ENCODE peak calls at places on chromosomes 6 and 20, in five cellular contexts. X is HS-5; Q is H4; H is activated CD4-positive, alpha-beta T cell treated with anti-CD3 and anti-CD28 coated beads, Interleukin-2, amount 50 U/mL, for 48 hours; M is NCI-H1417. C is an unnamed sample.

GRCh38 chr6:1399085-1399780 is 9.9 kb downstream of the FOXF2 start:
- DNase-seq in M (no peak), H (no peak), X (no peak), Q (no peak), C (no peak)

GRCh38 chr6:163806761-163807499 is 392.4 kb downstream of the QKI start:
- DNase-seq in Q (no peak), X (no peak), M (no peak), H (no peak), C (no peak)

GRCh38 chr6:37381579-37381978 is 27.8 kb downstream of the RNF8 start:
- DNase-seq in H (peak), X (peak), Q (peak), M (peak), C (no peak)

GRCh38 chr20:24761220-24762065 is 187.6 kb upstream of the CST7 start:
- DNase-seq in H (no peak), M (no peak), Q (no peak), X (no peak), C (no peak)

GRCh38 chr6:2396292-2396691 is 150.9 kb upstream of the GMDS start:
- DNase-seq in H (no peak), X (no peak), Q (peak), M (no peak), C (no peak)

GRCh38 chr20:58810116-58810878 is 40.4 kb downstream of the GNAS-AS1 start:
- DNase-seq in X (no peak), M (no peak), Q (no peak), H (peak), C (no peak)

GRCh38 chr6:166752928-166753721 is 126.1 kb upstream of the RPS6KA2 start:
- DNase-seq in H (no peak), X (no peak), Q (no peak), M (no peak), C (no peak)

GRCh38 chr20:32481311-32482103 is 103.6 kb downstream of the NOL4L start:
- DNase-seq in Q (no peak), M (peak), X (no peak), H (no peak), C (no peak)

GRCh38 chr6:46051962-46052361 is 36.3 kb upstream of the CLIC5 start:
- DNase-seq in M (peak), X (no peak), H (no peak), Q (no peak), C (no peak)

GRCh38 chr6:112286010-112286409 is 31.6 kb upstream of the LAMA4 start:
- DNase-seq in X (no peak), M (no peak), Q (peak), H (peak), C (peak)

GRCh38 chr6:109455161-109455501 is 441 bp downstream of the MICAL1 start:
- DNase-seq in X (no peak), M (peak), Q (no peak), H (peak), C (peak)

GRCh38 chr6:46128476-46128875 is 1.3 kb upstream of the ENPP4 start:
- DNase-seq in X (no peak), H (no peak), M (no peak), Q (no peak), C (no peak)

GRCh38 chr20:38728911-38729642 is 4.8 kb downstream of the SLC32A1 start:
- DNase-seq in M (peak), Q (no peak), H (peak), X (no peak), C (no peak)

GRCh38 chr6:71238351-71238750 is 50.3 kb upstream of the OGFRL1 start:
- DNase-seq in H (no peak), M (no peak), X (peak), Q (peak), C (no peak)

GRCh38 chr20:22449115-22449973 is 135.0 kb downstream of the FOXA2 start:
- DNase-seq in Q (peak), H (no peak), M (peak), X (no peak), C (no peak)

GRCh38 chr20:45646898-45647297 is 15.8 kb upstream of the WFDC9 start:
- DNase-seq in M (no peak), X (no peak), H (no peak), Q (no peak), C (no peak)

GRCh38 chr6:73796881-73797280 is 100.9 kb downstream of the CD109 start:
- DNase-seq in X (no peak), M (no peak), Q (no peak), H (no peak), C (no peak)

GRCh38 chr6:53461041-53461656 is 83.8 kb downstream of the GCLC start:
- DNase-seq in H (no peak), Q (no peak), X (no peak), M (no peak), C (no peak)

GRCh38 chr6:17729223-17730077 is 22.7 kb upstream of the NUP153 start:
- DNase-seq in H (no peak), M (no peak), Q (no peak), X (no peak), C (no peak)

GRCh38 chr6:12047304-12047703 is 35.2 kb downstream of the HIVEP1 start:
- DNase-seq in Q (no peak), H (no peak), M (no peak), X (no peak), C (no peak)

GRCh38 chr6:89828988-89829590 is 591 bp upstream of the CASP8AP2 start:
- DNase-seq in X (no peak), M (no peak), H (peak), Q (no peak), C (no peak)

GRCh38 chr20:5689451-5689850 is 60.8 kb upstream of the SHLD1 start:
- DNase-seq in M (no peak), X (no peak), Q (no peak), H (no peak), C (no peak)

GRCh38 chr20:61667056-61667792 is 398.5 kb downstream of the TAF4 start:
- DNase-seq in H (no peak), Q (no peak), M (no peak), X (no peak), C (no peak)

GRCh38 chr6:163324928-163325784 is 89.4 kb upstream of the QKI start:
- DNase-seq in Q (no peak), H (no peak), X (no peak), M (no peak), C (no peak)

GRCh38 chr20:44690781-44691423 is 24.3 kb upstream of the CCN5 start:
- DNase-seq in Q (no peak), X (no peak), M (no peak), H (no peak), C (no peak)

GRCh38 chr20:1308067-1308701 is 20.8 kb downstream of the SDCBP2 start:
- DNase-seq in H (no peak), Q (no peak), M (no peak), X (no peak), C (no peak)

GRCh38 chr20:46520976-46521579 is 7.7 kb upstream of the ZNF334 start:
- DNase-seq in H (peak), M (peak), Q (peak), X (no peak), C (peak)

GRCh38 chr20:56517641-56518040 is 6.9 kb upstream of the FAM209A start:
- DNase-seq in H (no peak), X (no peak), M (no peak), Q (no peak), C (no peak)

GRCh38 chr6:156028310-156029131 is 572.9 kb upstream of the NOX3 start:
- DNase-seq in H (peak), Q (no peak), M (peak), X (no peak), C (no peak)

GRCh38 chr6:100366419-100366818 is 98.3 kb downstream of the SIM1 start:
- DNase-seq in H (no peak), Q (no peak), X (peak), M (no peak), C (no peak)

GRCh38 chr20:46001498-46001897 is 7.2 kb upstream of the MMP9 start:
- DNase-seq in X (no peak), Q (no peak), M (no peak), H (no peak), C (no peak)

GRCh38 chr6:3396503-3397180 is 60.2 kb downstream of the SLC22A23 start:
- DNase-seq in H (no peak), Q (no peak), M (no peak), X (no peak), C (no peak)

GRCh38 chr6:15063253-15063853 is 182.5 kb upstream of the JARID2 start:
- DNase-seq in X (no peak), H (no peak), M (no peak), Q (no peak), C (no peak)

GRCh38 chr6:52576392-52577021 is 353 bp downstream of the TRAM2 start:
- DNase-seq in M (peak), H (peak), Q (peak), X (no peak), C (peak)

GRCh38 chr20:50366270-50367103 is 143.7 kb upstream of the PTPN1 start:
- DNase-seq in H (no peak), M (peak), X (no peak), Q (peak), C (no peak)

GRCh38 chr20:19944772-19945459 is 72.2 kb upstream of the NAA20 start:
- DNase-seq in H (peak), Q (no peak), M (no peak), X (no peak), C (peak)

GRCh38 chr6:100633096-100633766 is 168.5 kb upstream of the SIM1 start:
- DNase-seq in Q (peak), H (no peak), X (peak), M (no peak), C (no peak)

GRCh38 chr6:170034294-170034693 is 256.6 kb downstream of the DLL1 start:
- DNase-seq in Q (no peak), M (no peak), H (no peak), X (no peak), C (no peak)

C was measured in stimulated activated CD4-positive, alpha-beta T cell treated with anti-CD3 and anti-CD28 coated beads, Interleukin-12 subunit alpha, Interleukin-12 subunit beta, amount 100 ng/mL, for 48 hours.